ENCODE peak calls at places on chromosomes 13 and 19, in eight cellular contexts. C, Z, W, V, M, H, X and J are unnamed samples.

GRCh38 chr13:40096357-40096911 is 441.0 kb downstream of the COG6 start:
- DNase-seq in Z (no peak), X (no peak), M (no peak), H (no peak), C (no peak), V (no peak), W (no peak), J (no peak)

GRCh38 chr13:57673197-57673596 is 41.7 kb downstream of the PCDH17 start:
- DNase-seq in Z (no peak), W (no peak), V (no peak), C (peak; percentile 39), M (no peak), H (no peak), X (no peak), J (no peak)

GRCh38 chr19:31505596-31505910 is 156.3 kb upstream of the TSHZ3 start:
- DNase-seq in Z (no peak), H (no peak), W (no peak), M (no peak), V (no peak), C (no peak), X (no peak), J (no peak)

GRCh38 chr19:55442372-55443044 is 592 bp downstream of the SHISA7 start:
- DNase-seq in V (no peak), C (no peak), W (no peak), X (no peak), M (no peak), H (no peak), Z (no peak), J (no peak)

GRCh38 chr13:85170372-85170771 is 628.8 kb downstream of the SLITRK6 start:
- DNase-seq in X (no peak), Z (no peak), W (no peak), C (no peak), M (no peak), V (no peak), H (no peak), J (no peak)

GRCh38 chr13:32142956-32143375 is 111.4 kb downstream of the FRY start:
- DNase-seq in V (no peak), Z (no peak), C (peak; percentile 26), W (peak; percentile 17), M (no peak), X (no peak), H (no peak), J (no peak)

GRCh38 chr13:113176292-113176691 is 17.8 kb downstream of the PROZ start:
- DNase-seq in V (no peak), X (no peak), W (no peak), H (no peak), Z (no peak), M (no peak), C (no peak), J (no peak)

GRCh38 chr19:12864721-12865715 is 16.2 kb downstream of the DNASE2 start:
- DNase-seq in W (no peak), X (no peak), V (peak; percentile 55), H (no peak), C (no peak), Z (no peak), M (no peak), J (no peak)

GRCh38 chr13:55307909-55308308 is 1832.8 kb upstream of the PRR20A start:
- DNase-seq in M (no peak), Z (no peak), C (no peak), V (no peak), X (no peak), W (no peak), H (no peak), J (no peak)

GRCh38 chr19:31127132-31127967 is 221.9 kb downstream of the TSHZ3 start:
- DNase-seq in H (no peak), X (peak; percentile 19), W (peak; percentile 23), V (no peak), M (no peak), Z (no peak), C (no peak), J (no peak)

GRCh38 chr19:6161271-6161850 is 25.9 kb downstream of the ACSBG2 start:
- DNase-seq in W (peak; percentile 9), V (no peak), C (no peak), M (no peak), H (no peak), Z (no peak), X (peak; percentile 58), J (peak; percentile 43)

GRCh38 chr13:27644302-27644701 is 22.6 kb downstream of the POLR1D start:
- DNase-seq in H (no peak), C (no peak), Z (no peak), X (no peak), V (no peak), W (peak; percentile 69), M (no peak), J (peak; percentile 13)

GRCh38 chr13:96898855-96899254 is 95.4 kb downstream of the OXGR1 start:
- DNase-seq in M (no peak), X (no peak), C (no peak), H (no peak), W (no peak), V (no peak), Z (no peak), J (no peak)

GRCh38 chr19:45715139-45715538 is 15.6 kb downstream of the FBXO46 start:
- DNase-seq in C (no peak), H (no peak), M (no peak), X (no peak), V (no peak), W (no peak), Z (no peak), J (no peak)

GRCh38 chr19:45717983-45718650 is 12.6 kb downstream of the FBXO46 start:
- DNase-seq in X (no peak), V (no peak), Z (no peak), M (no peak), C (peak; percentile 28), W (no peak), H (no peak), J (no peak)

GRCh38 chr19:45716314-45717130 is 14.2 kb downstream of the FBXO46 start:
- DNase-seq in W (peak; percentile 50), X (no peak), H (no peak), V (no peak), C (peak; percentile 18), M (no peak), Z (no peak), J (peak; percentile 69)

GRCh38 chr19:45713141-45713540 is 17.6 kb downstream of the FBXO46 start:
- DNase-seq in W (no peak), Z (no peak), C (no peak), V (no peak), X (no peak), M (no peak), H (no peak), J (no peak)

DNA sequence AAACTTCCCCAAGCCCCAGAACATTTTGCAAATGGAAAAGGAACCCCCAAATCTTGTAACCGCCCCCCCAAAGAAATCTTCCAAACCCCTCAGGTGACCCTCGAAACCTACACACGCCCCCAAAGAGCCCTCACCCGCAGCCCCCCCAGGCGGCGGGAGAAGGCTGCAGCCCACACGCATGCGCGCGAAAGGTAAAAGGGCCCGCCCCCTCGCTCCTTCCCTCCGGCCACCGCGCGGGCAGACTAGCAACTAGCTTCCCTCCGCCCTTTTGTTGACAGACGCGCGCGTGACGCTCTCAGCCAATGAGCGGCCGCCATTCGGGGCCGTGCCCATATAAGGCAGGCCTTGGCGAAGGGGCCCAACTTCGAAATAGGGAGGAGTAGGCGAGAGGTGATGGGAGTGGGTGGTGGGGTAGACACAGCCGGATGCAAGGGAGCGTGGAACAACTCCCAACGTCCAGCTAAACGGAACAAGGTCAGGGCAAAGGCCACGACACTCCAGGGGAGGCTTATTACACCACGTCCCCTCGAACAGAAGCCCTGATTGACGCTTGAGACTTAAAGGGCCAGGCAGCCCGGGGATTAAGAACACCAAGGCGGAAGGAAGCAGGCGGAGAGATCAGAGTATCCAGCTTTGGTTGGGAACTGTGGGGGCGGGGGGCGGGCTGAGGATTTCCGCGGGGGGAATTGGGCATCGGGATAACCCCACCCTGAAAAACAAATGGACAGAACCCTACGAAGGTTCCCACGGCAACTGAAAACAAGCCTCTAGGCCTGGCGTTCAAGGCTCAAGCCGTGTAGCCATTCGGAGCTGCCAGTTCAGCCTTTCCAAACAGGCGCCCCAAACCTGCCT is 13.3 kb downstream of the FBXO46 start:
- DNase-seq in X (peak; percentile 99), W (peak; percentile 97), H (peak; percentile 99), V (peak; percentile 99), Z (peak; percentile 99), M (peak; percentile 97), C (peak; percentile 100), J (peak; percentile 98)
- TF ChIP-seq CTCF in X (peak; percentile 42), W (peak; percentile 29), H (peak; percentile 19), V (peak; percentile 40), Z (no peak), M (no peak), C (peak; percentile 29), J (no peak)

GRCh38 chr13:94479559-94480095 is at the start of gene DCT:
- DNase-seq in Z (no peak), C (no peak), H (no peak), W (no peak), M (no peak), V (no peak), X (no peak), J (no peak)
- H3K27ac ChIP-seq in Z (no peak within 1 kb of the TSS), C (no peak within 1 kb of the TSS), H (no peak within 1 kb of the TSS), W (no peak within 1 kb of the TSS), M (no peak within 1 kb of the TSS), V (no peak within 1 kb of the TSS), X (no peak within 1 kb of the TSS), J (no peak within 1 kb of the TSS)

GRCh38 chr19:3224346-3225325 is at the start of gene CELF5:
- DNase-seq in C (peak; percentile 81), V (peak; percentile 61), W (no peak), M (no peak), Z (no peak), H (no peak), X (no peak), J (peak; percentile 65)
- TF ChIP-seq CTCF in C (no peak), V (no peak), W (no peak), M (peak; percentile 73), Z (peak; percentile 68), H (peak; percentile 45), X (peak; percentile 62), J (peak; percentile 90)

GRCh38 chr19:42203700-42204099 is 13.8 kb downstream of the DEDD2 start:
- DNase-seq in V (no peak), C (no peak), W (no peak), Z (no peak), M (no peak), H (no peak), X (no peak), J (no peak)

GRCh38 chr19:42208612-42209011 is 8.9 kb downstream of the DEDD2 start:
- DNase-seq in W (no peak), X (no peak), V (peak; percentile 41), H (no peak), C (no peak), M (no peak), Z (no peak), J (no peak)

GRCh38 chr19:42206871-42207755 is 10.4 kb downstream of the DEDD2 start:
- DNase-seq in V (no peak), X (no peak), C (no peak), W (peak; percentile 71), Z (no peak), H (no peak), M (no peak), J (peak; percentile 89)

GRCh38 chr19:42204684-42205083 is 12.8 kb downstream of the DEDD2 start:
- DNase-seq in C (no peak), Z (no peak), M (no peak), H (no peak), W (no peak), V (no peak), X (no peak), J (no peak)

DNA sequence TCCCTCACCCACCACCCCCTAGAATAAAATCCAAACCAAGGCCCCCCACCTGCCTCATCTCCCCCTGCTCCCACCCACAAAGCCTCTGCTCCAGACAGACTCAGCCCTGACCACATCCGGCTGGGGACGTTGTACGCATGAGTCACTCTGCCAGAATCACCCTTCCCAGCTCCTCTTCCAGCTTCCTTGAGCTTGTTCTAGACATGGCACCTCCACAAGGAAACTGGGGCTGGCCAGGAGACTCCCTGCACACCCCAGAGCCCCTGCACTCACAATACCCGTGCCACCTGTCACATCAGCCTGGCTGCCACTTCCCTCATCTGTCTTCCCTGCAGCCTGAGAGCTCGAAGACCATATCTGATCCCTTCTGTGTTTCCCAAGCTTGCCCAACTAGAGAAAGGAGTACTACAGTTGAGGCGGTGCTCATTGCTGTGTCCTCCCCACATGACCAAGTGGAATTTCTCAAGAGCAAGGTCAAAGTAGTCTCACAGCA is 9.7 kb downstream of the DEDD2 start:
- DNase-seq in C (no peak), H (no peak), W (peak; percentile 76), X (no peak), V (peak; percentile 43), M (no peak), Z (no peak), J (peak; percentile 71)
- H3K27ac ChIP-seq in C (no peak overlapping the region), H (no peak overlapping the region), W (peak overlapping the region; percentile 38), X (no peak overlapping the region), V (peak overlapping the region; percentile 35), M (peak overlapping the region; percentile 18), Z (no peak overlapping the region), J (peak overlapping the region; percentile 84)